ENCODE peak calls at places on chromosomes 3 and 15, in five cellular contexts. I, S, Q, O and T are unnamed samples. For H3K4me1, the result is how much of the 10 kb centered on the place peaks cover.

GRCh38 chr15:78392430-78392829 is 45.6 kb upstream of the IREB2 start:
- DNase-seq in Q (no peak), O (no peak), I (no peak), S (no peak), T (no peak)

GRCh38 chr3:58068126-58068809 is 60.0 kb downstream of the FLNB start:
- DNase-seq in O (no peak), Q (no peak), I (no peak), S (no peak), T (peak)

GRCh38 chr3:66038726-66039589 is at the start of gene MAGI1:
- DNase-seq in S (peak), Q (no peak), O (peak), I (peak), T (peak)

GRCh38 chr3:172542999-172543398 is 19.8 kb upstream of the TNFSF10 start:
- DNase-seq in I (no peak), Q (no peak), S (no peak), O (no peak), T (no peak)

GRCh38 chr3:25894101-25894500 is 104.2 kb downstream of the OXSM start:
- DNase-seq in S (no peak), O (no peak), Q (no peak), I (no peak), T (no peak)

GRCh38 chr3:64030741-64031140 is 7.4 kb upstream of the PSMD6 start:
- DNase-seq in Q (no peak), I (peak), O (peak), S (peak), T (peak)

GRCh38 chr3:100159564-100160153 is 45.4 kb upstream of the FILIP1L start:
- DNase-seq in I (no peak), O (no peak), Q (no peak), S (no peak), T (no peak)

GRCh38 chr15:72994778-72995177 is 57.5 kb upstream of the NEO1 start:
- DNase-seq in I (no peak), S (no peak), O (no peak), Q (no peak), T (no peak)

GRCh38 chr3:132378846-132379245 is 38.5 kb upstream of the DNAJC13 start:
- DNase-seq in I (no peak), Q (no peak), S (no peak), O (no peak), T (no peak)

GRCh38 chr15:98896002-98896721 is 111.4 kb downstream of the PGPEP1L start:
- DNase-seq in O (no peak), I (no peak), S (no peak), Q (no peak), T (no peak)

GRCh38 chr3:123081718-123082369 is 15.0 kb downstream of the PDIA5 start:
- DNase-seq in I (peak), Q (no peak), S (no peak), O (no peak), T (no peak)

GRCh38 chr15:34206016-34206415 is 3.9 kb downstream of the KATNBL1 start:
- DNase-seq in O (no peak), Q (no peak), S (no peak), I (no peak), T (no peak)

GRCh38 chr15:50676799-50677483 is 9.7 kb downstream of the TRPM7 start:
- DNase-seq in O (no peak), I (peak), Q (no peak), S (no peak), T (peak)

GRCh38 chr3:126135056-126135397 is 45.4 kb downstream of the ALDH1L1 start:
- DNase-seq in Q (no peak), O (no peak), S (peak), I (no peak), T (no peak)

GRCh38 chr3:182349951-182350350 is 443.4 kb upstream of the ATP11B start:
- DNase-seq in S (no peak), Q (no peak), I (no peak), O (no peak), T (no peak)

GRCh38 chr15:31274496-31275330 is 51.9 kb upstream of the KLF13 start:
- DNase-seq in S (no peak), I (no peak), O (peak), Q (no peak), T (peak)

GRCh38 chr3:186425788-186426730 is 64.0 kb upstream of the DGKG start:
- DNase-seq in O (peak), Q (no peak), S (no peak), I (no peak), T (no peak)

GRCh38 chr15:41284425-41285177 is 47.8 kb downstream of the OIP5 start:
- DNase-seq in S (no peak), O (peak), Q (no peak), I (peak), T (peak)

GRCh38 chr3:104388624-104389023 is 978.1 kb upstream of the ALCAM start:
- DNase-seq in I (no peak), O (no peak), Q (no peak), S (no peak), T (peak)

GRCh38 chr3:119340436-119340835 is 46.3 kb downstream of the ARHGAP31 start:
- DNase-seq in O (no peak), Q (no peak), S (no peak), I (no peak), T (no peak)

GRCh38 chr3:54578417-54578816 is 349.4 kb downstream of the LRTM1 start:
- DNase-seq in I (no peak), O (no peak), S (no peak), Q (no peak), T (no peak)

GRCh38 chr3:120846073-120846472 is 61.9 kb upstream of the STXBP5L start:
- DNase-seq in I (no peak), O (peak), Q (no peak), S (no peak), T (no peak)

GRCh38 chr15:91655891-91656290 is 197.6 kb upstream of the SLCO3A1 start:
- DNase-seq in I (no peak), Q (no peak), O (no peak), S (no peak), T (no peak)

GRCh38 chr3:46845397-46845859 is 17.8 kb downstream of the MYL3 start:
- DNase-seq in S (peak), Q (no peak), I (peak), O (peak), T (peak)

GRCh38 chr3:180528843-180529242 is 73.1 kb upstream of the TTC14 start:
- DNase-seq in I (no peak), Q (no peak), O (no peak), S (no peak), T (no peak)

GRCh38 chr3:28050895-28051294 is 190.5 kb upstream of the CMC1 start:
- DNase-seq in S (no peak), I (no peak), O (no peak), Q (no peak), T (no peak)

GRCh38 chr3:17431004-17431403 is 311.4 kb downstream of the TBC1D5 start:
- DNase-seq in O (no peak), S (no peak), Q (no peak), I (no peak), T (no peak)

GRCh38 chr3:102400766-102401165 is 34.0 kb upstream of the ZPLD1 start:
- DNase-seq in I (no peak), O (no peak), Q (no peak), S (no peak), T (no peak)

GRCh38 chr15:92886815-92887214 is 13.3 kb upstream of the CHD2 start:
- DNase-seq in Q (no peak), I (no peak), O (no peak), S (no peak), T (no peak)

GRCh38 chr3:128245460-128245859 is 92.2 kb downstream of the EEFSEC start:
- DNase-seq in O (no peak), Q (no peak), S (no peak), I (no peak), T (no peak)
- H3K4me1 ChIP-seq in O (under half), Q (under half), S (under half), I (under half), T (under half)

GRCh38 chr3:153210660-153211059 is 48.6 kb downstream of the RAP2B start:
- DNase-seq in S (no peak), Q (no peak), O (peak), I (no peak), T (no peak)
- H3K27ac ChIP-seq in S (no peak), Q (no peak), O (no peak), I (no peak), T (no peak)

GRCh38 chr3:191066669-191067068 is 132.4 kb upstream of the OSTN start:
- DNase-seq in I (no peak), Q (no peak), O (no peak), S (no peak), T (no peak)
- H3K4me1 ChIP-seq in I (under half), Q (under half), O (under half), S (under half), T (under half)

GRCh38 chr3:11570789-11571495 is 72.8 kb downstream of the VGLL4 start:
- DNase-seq in I (peak), S (no peak), Q (no peak), O (no peak), T (no peak)
- H3K27ac ChIP-seq in I (peak), S (peak), Q (peak), O (no peak), T (peak)

DNA sequence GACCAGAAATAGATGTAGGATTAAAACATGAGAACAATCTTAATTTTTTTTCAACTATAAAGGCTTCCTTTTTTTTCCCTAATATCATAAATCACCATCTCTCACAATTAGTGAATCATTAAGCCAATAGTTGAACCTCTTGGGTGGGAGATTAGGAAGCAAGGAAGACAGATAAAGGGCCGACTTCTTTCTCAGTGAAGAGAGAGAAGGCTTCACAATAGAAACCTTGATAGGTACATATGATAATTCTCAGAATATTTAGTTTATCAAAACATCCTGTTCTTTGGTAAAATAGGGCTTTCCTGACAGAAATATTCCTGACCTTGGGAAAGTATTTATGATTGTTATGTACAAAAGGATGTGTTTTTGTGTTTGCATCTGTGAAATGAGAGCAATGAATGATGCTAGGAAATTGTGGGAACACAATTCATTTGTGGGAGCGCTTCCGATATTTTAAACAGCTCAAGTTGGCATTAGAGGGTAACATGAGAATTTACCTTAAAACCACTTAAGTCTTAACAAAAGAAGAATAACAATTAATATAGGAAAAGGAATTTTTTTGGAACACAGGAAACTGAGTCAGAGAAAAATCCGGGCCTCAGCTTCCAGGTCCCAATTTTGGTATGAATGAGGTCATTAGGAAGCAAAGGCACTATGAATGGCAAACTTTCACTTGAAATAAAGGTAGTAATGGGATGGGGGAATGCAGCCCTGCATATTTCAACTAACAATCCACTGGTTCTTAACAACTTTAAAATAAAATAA is 263.2 kb upstream of the TGFBR2 start:
- DNase-seq in O (no peak), I (no peak), Q (no peak), S (no peak), T (no peak)
- H3K4me1 ChIP-seq in O (under half), I (under half), Q (half or more), S (under half), T (under half)

DNA sequence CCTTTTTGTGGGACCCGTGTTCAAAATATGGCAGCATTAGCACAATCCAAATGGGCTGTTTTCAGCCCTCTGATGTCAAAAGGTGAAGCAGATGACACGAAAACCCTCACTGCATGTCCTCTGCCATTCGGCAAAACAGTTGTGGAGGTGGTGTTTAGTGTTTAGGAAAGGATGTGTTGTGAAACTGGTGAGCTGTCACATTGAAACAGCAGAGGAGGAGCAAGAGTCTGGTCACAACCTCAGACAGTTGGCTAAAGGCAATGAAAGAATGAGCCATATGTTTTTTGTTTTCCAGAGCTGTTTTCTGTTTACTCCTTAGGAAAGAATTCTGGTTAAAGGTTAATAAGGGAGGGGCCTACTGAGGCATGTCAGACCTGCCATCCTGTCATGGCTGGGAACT is 140.7 kb downstream of the VPS8 start:
- DNase-seq in S (no peak), I (no peak), Q (no peak), O (no peak), T (no peak)
- H3K27ac ChIP-seq in S (no peak), I (no peak), Q (no peak), O (no peak), T (no peak)

GRCh38 chr3:99013077-99013476 is 111.6 kb upstream of the DCBLD2 start:
- DNase-seq in Q (no peak), O (no peak), I (no peak), S (no peak), T (no peak)

GRCh38 chr3:99021466-99021865 is 120.0 kb upstream of the DCBLD2 start:
- DNase-seq in Q (no peak), O (no peak), I (no peak), S (no peak), T (no peak)

GRCh38 chr3:99012051-99012450 is 110.6 kb upstream of the DCBLD2 start:
- DNase-seq in I (no peak), S (no peak), Q (no peak), O (no peak), T (peak)

GRCh38 chr3:99013794-99014315 is 112.4 kb upstream of the DCBLD2 start:
- DNase-seq in I (no peak), Q (no peak), O (no peak), S (no peak), T (no peak)

GRCh38 chr3:99016452-99016851 is 115.0 kb upstream of the DCBLD2 start:
- DNase-seq in S (no peak), Q (no peak), I (no peak), O (no peak), T (no peak)
- H3K4me1 ChIP-seq in S (under half), Q (under half), I (under half), O (under half), T (under half)

GRCh38 chr15:65088643-65089021 is 12.1 kb downstream of the KBTBD13 start:
- DNase-seq in I (no peak), Q (no peak), S (no peak), O (no peak), T (no peak)

GRCh38 chr15:65087873-65088642 is 11.5 kb downstream of the KBTBD13 start:
- DNase-seq in I (no peak), S (no peak), O (no peak), Q (no peak), T (peak)

GRCh38 chr15:65086680-65087111 is 10.2 kb downstream of the KBTBD13 start:
- DNase-seq in S (no peak), Q (no peak), O (no peak), I (peak), T (peak)

GRCh38 chr15:65085990-65086679 is 9.6 kb downstream of the KBTBD13 start:
- DNase-seq in O (peak), Q (no peak), S (no peak), I (peak), T (no peak)

GRCh38 chr15:65087411-65087810 is 10.9 kb downstream of the KBTBD13 start:
- DNase-seq in I (no peak), S (peak), O (no peak), Q (no peak), T (no peak)
- H3K27ac ChIP-seq in I (no peak), S (peak), O (no peak), Q (peak), T (no peak)

GRCh38 chr3:30631237-30631961 is 25.0 kb downstream of the TGFBR2 start:
- DNase-seq in S (no peak), O (no peak), Q (no peak), I (no peak), T (no peak)
- H3K4me1 ChIP-seq in S (half or more), O (under half), Q (half or more), I (half or more), T (under half)